ENCODE peak calls at places on chromosomes 13 and 19, in seven cellular contexts. V is activated CD8-positive, alpha-beta memory T cell treated with anti-CD3 and anti-CD28 coated beads for 4 hours; F is CD4-positive, alpha-beta memory T cell; B is amygdala; C is ELF-1; I is omental fat pad; M is stomach. Z is an unnamed sample.

GRCh38 chr13:93535256-93535655 is 308.6 kb downstream of the GPC6 start:
- DNase-seq in F (no peak), B (no peak), V (no peak), C (no peak), M (no peak), I (no peak), Z (no peak)

GRCh38 chr19:48926909-48927308 is 6.6 kb upstream of the DHDH start:
- DNase-seq in C (no peak), I (no peak), V (no peak), M (peak), F (peak), B (peak), Z (no peak)

GRCh38 chr19:56309511-56310185 is 5.0 kb downstream of the ZSCAN5A start:
- DNase-seq in M (peak), I (no peak), C (peak), B (peak), V (no peak), F (peak), Z (peak)

GRCh38 chr19:13731147-13731964 is 33.0 kb upstream of the MRI1 start:
- DNase-seq in I (peak), M (peak), F (peak), C (peak), V (peak), B (peak), Z (peak)

GRCh38 chr13:20699715-20700114 is 3.8 kb upstream of the IL17D start:
- DNase-seq in C (no peak), M (no peak), F (no peak), V (no peak), B (no peak), I (no peak), Z (no peak)

GRCh38 chr19:19232231-19232630 is 20.5 kb downstream of the NCAN start:
- DNase-seq in C (no peak), I (no peak), B (peak), F (no peak), M (no peak), V (no peak), Z (peak)

GRCh38 chr13:79724348-79725103 is 243.6 kb downstream of the NDFIP2 start:
- DNase-seq in B (no peak), F (no peak), I (no peak), C (no peak), M (no peak), V (no peak), Z (no peak)

GRCh38 chr19:40422428-40423226 is 3.2 kb downstream of the SERTAD1 start:
- DNase-seq in B (no peak), F (no peak), C (no peak), M (no peak), I (no peak), V (no peak), Z (peak)

GRCh38 chr13:110356362-110356761 is 49.3 kb downstream of the COL4A2 start:
- DNase-seq in F (no peak), C (no peak), B (no peak), V (no peak), I (no peak), M (no peak), Z (no peak)

GRCh38 chr13:44300895-44301638 is 72.6 kb upstream of the SERP2 start:
- DNase-seq in B (no peak), V (no peak), C (no peak), I (no peak), F (no peak), M (peak), Z (no peak)

GRCh38 chr13:99215466-99215865 is 14.8 kb downstream of the UBAC2 start:
- DNase-seq in I (no peak), F (peak), C (no peak), V (no peak), B (no peak), M (no peak), Z (no peak)

GRCh38 chr19:56291857-56292256 is 19.3 kb downstream of the EDDM13 start:
- DNase-seq in I (no peak), B (no peak), F (no peak), V (no peak), M (no peak), C (no peak), Z (no peak)

GRCh38 chr13:104365430-104365829 is 1299.2 kb upstream of the SLC10A2 start:
- DNase-seq in V (no peak), M (no peak), C (no peak), F (no peak), I (no peak), B (no peak), Z (no peak)

Z was measured in H7.